ENCODE peak calls at places on chromosomes 1 and 21, in six cellular contexts. P is GM12892, O is HepG2, G is K562, T is H1, R is GM12878. I is an unnamed sample.

GRCh38 chr1:4027492-4028138 is 127.5 kb upstream of the C1orf174 start:
- DNase-seq in P (peak), O (no peak), G (no peak), T (no peak), R (peak), I (peak)

GRCh38 chr1:148309940-148310500 is 157.9 kb upstream of the NBPF11 start:
- DNase-seq in P (no peak), O (no peak), G (no peak), T (peak), R (no peak), I (no peak)

GRCh38 chr21:45922648-45923047 is 58.9 kb upstream of the COL6A1 start:
- DNase-seq in P (no peak), O (no peak), G (no peak), T (no peak), R (no peak), I (no peak)

GRCh38 chr1:20339811-20340457 is 49.3 kb downstream of the VWA5B1 start:
- DNase-seq in P (no peak), O (no peak), G (no peak), T (no peak), R (no peak), I (no peak)

GRCh38 chr1:226813671-226814591 is 56.5 kb upstream of the PSEN2 start:
- DNase-seq in P (no peak), O (no peak), G (no peak), T (no peak), R (no peak), I (no peak)

GRCh38 chr1:40362699-40363098 is 10.8 kb upstream of the SMAP2 start:
- DNase-seq in P (no peak), O (no peak), G (no peak), T (no peak), R (no peak), I (no peak)

GRCh38 chr1:3922201-3922725 is 22.2 kb upstream of the C1orf174 start:
- DNase-seq in P (no peak), O (no peak), G (peak), T (no peak), R (peak), I (no peak)

GRCh38 chr1:115545791-115546733 is 95.7 kb upstream of the VANGL1 start:
- DNase-seq in P (peak), O (peak), G (peak), T (peak), R (no peak), I (no peak)

GRCh38 chr21:43961382-43961909 is 50.7 kb upstream of the TRAPPC10 start:
- DNase-seq in P (no peak), O (no peak), G (no peak), T (no peak), R (no peak), I (no peak)

DNA sequence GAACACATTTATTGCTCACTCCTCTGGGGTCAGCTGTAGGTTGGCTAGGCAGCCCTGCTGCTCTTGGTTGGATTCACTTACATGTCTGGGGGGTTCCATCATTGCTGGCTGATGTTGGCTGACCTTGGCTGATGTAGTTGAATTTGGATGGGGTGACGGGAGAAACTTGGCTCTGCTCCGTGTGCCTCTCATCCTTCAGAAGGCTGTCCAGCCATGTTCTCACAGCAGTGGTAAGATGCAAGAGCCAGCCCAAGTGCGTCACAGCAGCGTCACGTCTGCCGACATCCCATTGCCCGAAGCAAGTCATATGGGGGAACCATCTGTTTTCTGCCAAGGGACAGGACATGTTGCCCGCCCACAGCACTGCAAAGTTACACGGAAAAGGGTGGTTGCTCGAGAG is 613.5 kb downstream of the MATN1 start:
- DNase-seq in P (no peak), O (no peak), G (no peak), T (no peak), R (no peak), I (no peak)
- TF ChIP-seq TAF1 in P (no peak), O (no peak), G (no peak), T (no peak), R (no peak), I (no peak)

DNA sequence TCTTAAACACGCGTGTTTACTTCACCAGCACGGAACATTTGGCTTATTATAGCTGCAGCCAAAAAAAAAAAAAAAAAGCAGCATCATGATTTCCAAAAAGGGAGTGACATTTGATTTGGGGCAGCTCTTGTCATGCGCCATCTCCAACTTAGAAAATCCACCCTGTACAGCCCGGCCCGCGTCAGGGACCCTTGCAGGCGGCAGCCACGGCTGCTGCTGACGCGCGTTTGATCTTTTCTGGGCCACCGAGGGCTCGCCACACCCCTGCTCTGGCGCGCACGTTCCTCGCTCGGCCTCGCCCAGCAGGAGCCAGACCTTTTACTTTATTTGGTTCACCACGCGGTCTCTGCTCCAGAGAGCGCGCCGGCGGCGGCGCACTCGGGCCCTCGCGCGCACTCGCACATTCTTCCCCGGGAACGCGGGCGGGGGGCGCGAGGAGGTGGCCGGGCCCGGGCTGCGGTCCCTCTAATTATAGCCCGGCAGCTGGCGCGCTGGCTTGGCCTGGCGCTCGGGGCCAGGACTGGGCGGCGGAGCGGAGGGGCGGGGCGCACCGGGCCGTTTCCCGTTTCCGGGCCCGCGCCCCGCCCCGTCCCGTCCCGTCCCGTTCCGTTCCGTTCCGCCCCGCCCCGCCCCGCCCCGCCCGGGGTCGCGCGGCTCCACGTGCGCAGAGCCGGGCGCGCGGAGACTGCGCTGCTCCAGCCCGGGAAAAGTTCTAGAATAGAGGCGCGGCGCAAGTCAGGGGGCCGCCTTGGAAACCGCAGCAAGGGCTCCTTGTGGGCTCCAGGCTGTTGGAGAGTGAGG is 10.2 kb downstream of the IRF2BP2 start:
- DNase-seq in P (peak), O (peak), G (peak), T (peak), R (no peak), I (no peak)
- TF ChIP-seq POLR2A in P (peak), O (peak), G (peak), T (no peak), R (peak), I (peak)

GRCh38 chr1:158644479-158644878 is 39.4 kb downstream of the OR10Z1 start:
- DNase-seq in P (no peak), O (no peak), G (no peak), T (no peak), R (no peak), I (no peak)

DNA sequence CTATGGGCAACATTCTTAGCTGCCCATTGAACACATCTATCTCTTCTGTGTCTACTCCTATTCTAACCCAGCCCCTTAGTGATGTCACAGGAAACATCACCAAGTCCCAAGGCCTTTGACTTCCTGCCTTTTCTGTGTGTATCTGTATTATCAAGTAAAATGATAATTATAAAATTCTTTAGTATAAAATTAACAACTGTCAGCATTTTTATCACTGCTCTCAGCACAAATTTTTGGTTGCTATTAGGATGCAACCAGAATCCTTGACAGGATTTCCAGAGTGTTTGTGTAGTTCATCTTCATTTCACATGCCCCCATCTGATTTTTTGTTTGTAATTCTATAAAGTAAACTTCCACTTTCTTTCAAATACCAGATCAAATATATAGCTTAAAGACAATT is 33.8 kb downstream of the OR10Z1 start:
- DNase-seq in P (no peak), O (no peak), G (no peak), T (no peak), R (no peak), I (no peak)
- TF ChIP-seq TAF1 in P (no peak), O (no peak), G (no peak), T (no peak), R (no peak), I (no peak)

GRCh38 chr1:202107321-202107761 is 15.4 kb upstream of the GPR37L1 start:
- DNase-seq in P (no peak), O (no peak), G (no peak), T (no peak), R (no peak), I (no peak)
- TF ChIP-seq POLR2A in P (no peak), O (no peak), G (no peak), T (no peak), R (no peak), I (no peak)

DNA sequence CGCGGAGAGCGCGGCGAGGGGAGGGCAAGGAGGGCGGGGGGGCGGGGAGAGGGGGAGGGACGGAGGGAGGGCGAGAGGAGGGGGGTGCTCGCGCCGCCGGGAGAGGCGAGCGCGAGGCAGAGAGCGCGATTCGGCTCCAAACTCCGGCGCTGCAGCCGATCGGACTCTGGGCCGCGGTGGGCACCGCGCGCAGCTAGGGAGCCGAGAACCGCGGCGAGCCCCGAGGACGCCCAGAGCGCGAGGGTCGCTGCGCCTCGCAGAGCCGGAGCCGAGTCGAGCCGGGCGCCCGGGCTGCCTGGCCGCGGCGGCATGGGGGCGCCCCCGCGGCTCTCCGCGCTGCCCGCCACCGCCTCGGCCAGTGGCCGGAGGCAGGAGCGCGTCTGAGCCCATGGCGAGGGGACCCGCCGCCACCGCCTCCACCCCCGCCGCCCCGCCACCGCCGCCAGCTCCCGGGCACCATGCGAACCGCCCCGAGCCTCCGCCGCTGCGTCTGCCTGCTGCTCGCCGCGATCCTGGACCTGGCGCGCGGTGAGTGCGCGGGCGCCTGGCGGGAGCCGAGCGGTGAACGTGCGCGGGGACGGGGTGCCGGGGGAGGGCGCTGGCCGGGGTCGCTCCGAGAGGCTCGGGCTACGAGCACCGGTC is at the start of gene IGSF21:
- DNase-seq in P (no peak), O (no peak), G (no peak), T (peak), R (no peak), I (no peak)
- TF ChIP-seq TAF1 in P (no peak), O (no peak), G (no peak), T (no peak), R (no peak), I (no peak)